ENCODE peak calls at places on chromosomes 2 and 18, in six cellular contexts. X is cardiac muscle cell; Q is colonic mucosa; Y is WTC11; G is CD8-positive, alpha-beta T cell; J is nephron progenitor cell. Z is an unnamed sample.

GRCh38 chr2:15169326-15170038 is 391.7 kb downstream of the NBAS start:
- DNase-seq in Y (no peak), X (no peak), Q (no peak), G (no peak), J (no peak), Z (peak)

GRCh38 chr2:63050186-63050915 is at the start of gene OTX1:
- DNase-seq in Y (peak), Q (peak), G (no peak), J (peak), X (peak), Z (no peak)

GRCh38 chr2:159617651-159618050 is 1.3 kb upstream of the BAZ2B start:
- DNase-seq in J (no peak), G (no peak), X (peak), Q (peak), Y (no peak), Z (no peak)

GRCh38 chr2:141027221-141027620 is 1103.6 kb downstream of the LRP1B start:
- DNase-seq in J (no peak), X (no peak), Y (no peak), G (no peak), Q (no peak), Z (no peak)

GRCh38 chr2:232891621-232892071 is 21.6 kb downstream of the SNORC start:
- DNase-seq in Q (no peak), X (no peak), Y (no peak), J (no peak), G (no peak), Z (peak)

GRCh38 chr2:12719400-12720104 is 2.8 kb downstream of the TRIB2 start:
- DNase-seq in J (no peak), G (no peak), Q (no peak), Y (no peak), X (no peak), Z (no peak)

GRCh38 chr18:28132084-28132483 is 44.8 kb downstream of the CDH2 start:
- DNase-seq in X (no peak), Q (no peak), J (no peak), Y (no peak), G (no peak), Z (no peak)

GRCh38 chr2:78416625-78417300 is 608.7 kb upstream of the REG3G start:
- DNase-seq in Y (no peak), X (no peak), J (no peak), Q (no peak), G (no peak), Z (no peak)

GRCh38 chr2:212723226-212723625 is 184.6 kb upstream of the ERBB4 start:
- DNase-seq in X (no peak), Q (no peak), J (no peak), Y (no peak), G (no peak), Z (peak)

GRCh38 chr2:226447338-226447885 is 352.2 kb downstream of the IRS1 start:
- DNase-seq in J (no peak), Q (no peak), Y (no peak), X (no peak), G (no peak), Z (no peak)

GRCh38 chr2:54709341-54709809 is 14.1 kb upstream of the EML6 start:
- DNase-seq in Y (peak), J (no peak), X (no peak), Q (peak), G (peak), Z (no peak)

GRCh38 chr2:67974564-67975430 is 88.0 kb downstream of the C1D start:
- DNase-seq in G (no peak), Q (no peak), X (no peak), J (no peak), Y (no peak), Z (no peak)

GRCh38 chr2:70014959-70015358 is 53.5 kb upstream of the ASPRV1 start:
- DNase-seq in Q (no peak), G (no peak), J (no peak), Y (no peak), X (no peak), Z (no peak)

GRCh38 chr2:74507926-74508520 is 528 bp upstream of the PCGF1 start:
- DNase-seq in J (peak), X (no peak), G (peak), Y (peak), Q (peak), Z (no peak)

GRCh38 chr18:23307567-23308295 is 145.4 kb upstream of the RIOK3 start:
- DNase-seq in G (no peak), J (no peak), X (no peak), Y (no peak), Q (no peak), Z (no peak)

GRCh38 chr2:69390001-69390400 is 3.0 kb upstream of the GFPT1 start:
- DNase-seq in J (no peak), G (no peak), Q (no peak), Y (no peak), X (no peak), Z (no peak)

GRCh38 chr2:102505290-102505689 is 32.3 kb downstream of the SLC9A4 start:
- DNase-seq in Y (no peak), J (no peak), Q (peak), G (no peak), X (no peak), Z (no peak)

GRCh38 chr2:242056785-242057184 is 187.3 kb downstream of the RTP5 start:
- DNase-seq in Y (no peak), G (no peak), Q (no peak), J (no peak), X (no peak), Z (no peak)

GRCh38 chr2:187547353-187547979 is 6.8 kb downstream of the TFPI start:
- DNase-seq in Q (peak), X (no peak), J (no peak), Y (no peak), G (no peak), Z (peak)

GRCh38 chr2:86035371-86035882 is 70.3 kb downstream of the POLR1A start:
- DNase-seq in J (no peak), Y (no peak), G (peak), Q (no peak), X (no peak), Z (no peak)

GRCh38 chr18:70523798-70524182 is 234.9 kb downstream of the SOCS6 start:
- DNase-seq in X (no peak), Q (no peak), J (no peak), Y (no peak), G (no peak), Z (no peak)

GRCh38 chr2:187985923-187986322 is 305.8 kb upstream of the GULP1 start:
- DNase-seq in Y (no peak), X (no peak), J (no peak), G (no peak), Q (no peak), Z (no peak)

GRCh38 chr2:25373269-25373981 is 31.7 kb upstream of the DNMT3A start:
- DNase-seq in Q (peak), G (no peak), Y (no peak), X (no peak), J (no peak), Z (no peak)

GRCh38 chr2:176685908-176686307 is 416.7 kb downstream of the MTX2 start:
- DNase-seq in G (no peak), J (no peak), Y (no peak), X (no peak), Q (no peak), Z (no peak)

GRCh38 chr2:234102112-234102511 is 51.6 kb downstream of the SPP2 start:
- DNase-seq in J (no peak), Q (no peak), X (no peak), G (peak), Y (no peak), Z (no peak)

GRCh38 chr2:210663574-210663973 is 107.2 kb downstream of the CPS1 start:
- DNase-seq in Y (no peak), J (peak), X (peak), Q (no peak), G (no peak), Z (peak)

GRCh38 chr2:171723724-171724683 is 36.7 kb downstream of the DYNC1I2 start:
- DNase-seq in Q (no peak), Y (peak), G (no peak), J (peak), X (peak), Z (no peak)

GRCh38 chr2:162074579-162074922 is 536 bp upstream of the DPP4 start:
- DNase-seq in J (no peak), Q (no peak), X (no peak), G (no peak), Y (no peak), Z (no peak)

GRCh38 chr2:233857511-233858118 is 3.3 kb upstream of the HJURP start:
- DNase-seq in Y (peak), G (peak), X (peak), Q (peak), J (peak), Z (no peak)

GRCh38 chr2:168426861-168427260 is 29.2 kb upstream of the CERS6 start:
- DNase-seq in G (no peak), X (no peak), Q (no peak), J (no peak), Y (no peak), Z (no peak)

GRCh38 chr18:68418881-68419280 is 296.0 kb downstream of the TMX3 start:
- DNase-seq in G (no peak), J (no peak), X (peak), Y (no peak), Q (no peak), Z (no peak)

GRCh38 chr18:79717555-79718074 is 38.0 kb downstream of the CTDP1 start:
- DNase-seq in J (no peak), Y (no peak), G (peak), X (no peak), Q (no peak), Z (no peak)

GRCh38 chr2:160228141-160228963 is 28.3 kb upstream of the ITGB6 start:
- DNase-seq in G (no peak), X (no peak), Q (no peak), Y (no peak), J (no peak), Z (no peak)

Z was measured in AG09309.